ENCODE peak calls at places on chromosomes 3 and 15, in ten cellular contexts. One of them, this sample, is unnamed.

GRCh38 chr3:78139166-78139565 is 1099.3 kb downstream of the ROBO2 start:
- DNase-seq in activated gamma-delta T cell treated with anti-CD3 and anti-CD28 coated beads, Interleukin-2, amount 50 U/mL, for 16 hours: no peak
- DNase-seq in NCI-H2081 treated with DMSO at 0.1 percent for 48 hours: no peak
- DNase-seq in effector memory CD8-positive, alpha-beta T cell: no peak
- DNase-seq in bronchial epithelial cell: peak; percentile 86
- DNase-seq in activated T-cell treated with anti-CD3 and anti-CD28 coated beads for 4 hours: no peak
- DNase-seq in left lung: no peak
- DNase-seq in HTR-8/SVneo: peak; percentile 23
- DNase-seq in HEK293T: no peak
- DNase-seq in dermis blood vessel endothelial cell: peak; percentile 64
- DNase-seq in this sample: no peak

GRCh38 chr15:79474252-79474651 is 42.1 kb downstream of the MINAR1 start:
- DNase-seq in activated gamma-delta T cell treated with anti-CD3 and anti-CD28 coated beads, Interleukin-2, amount 50 U/mL, for 16 hours: no peak
- DNase-seq in NCI-H2081 treated with DMSO at 0.1 percent for 48 hours: no peak
- DNase-seq in effector memory CD8-positive, alpha-beta T cell: no peak
- DNase-seq in bronchial epithelial cell: peak; percentile 41
- DNase-seq in activated T-cell treated with anti-CD3 and anti-CD28 coated beads for 4 hours: no peak
- DNase-seq in left lung: no peak
- DNase-seq in HTR-8/SVneo: no peak
- DNase-seq in HEK293T: no peak
- DNase-seq in dermis blood vessel endothelial cell: no peak
- DNase-seq in this sample: no peak

GRCh38 chr3:46312996-46313395 is 40.9 kb upstream of the CCR2 start:
- DNase-seq in activated gamma-delta T cell treated with anti-CD3 and anti-CD28 coated beads, Interleukin-2, amount 50 U/mL, for 16 hours: no peak
- DNase-seq in NCI-H2081 treated with DMSO at 0.1 percent for 48 hours: no peak
- DNase-seq in effector memory CD8-positive, alpha-beta T cell: no peak
- DNase-seq in bronchial epithelial cell: peak; percentile 85
- DNase-seq in activated T-cell treated with anti-CD3 and anti-CD28 coated beads for 4 hours: no peak
- DNase-seq in left lung: peak; percentile 47
- DNase-seq in HTR-8/SVneo: no peak
- DNase-seq in HEK293T: no peak
- DNase-seq in dermis blood vessel endothelial cell: no peak
- DNase-seq in this sample: no peak

GRCh38 chr3:55624238-55624637 is 137.1 kb upstream of the WNT5A start:
- DNase-seq in activated gamma-delta T cell treated with anti-CD3 and anti-CD28 coated beads, Interleukin-2, amount 50 U/mL, for 16 hours: no peak
- DNase-seq in NCI-H2081 treated with DMSO at 0.1 percent for 48 hours: no peak
- DNase-seq in effector memory CD8-positive, alpha-beta T cell: no peak
- DNase-seq in bronchial epithelial cell: peak; percentile 90
- DNase-seq in activated T-cell treated with anti-CD3 and anti-CD28 coated beads for 4 hours: no peak
- DNase-seq in left lung: peak; percentile 35
- DNase-seq in HTR-8/SVneo: no peak
- DNase-seq in HEK293T: no peak
- DNase-seq in dermis blood vessel endothelial cell: no peak
- DNase-seq in this sample: no peak

GRCh38 chr15:79209116-79209515 is 73.4 kb upstream of the ANKRD34C start:
- DNase-seq in activated gamma-delta T cell treated with anti-CD3 and anti-CD28 coated beads, Interleukin-2, amount 50 U/mL, for 16 hours: no peak
- DNase-seq in NCI-H2081 treated with DMSO at 0.1 percent for 48 hours: no peak
- DNase-seq in effector memory CD8-positive, alpha-beta T cell: no peak
- DNase-seq in bronchial epithelial cell: no peak
- DNase-seq in activated T-cell treated with anti-CD3 and anti-CD28 coated beads for 4 hours: no peak
- DNase-seq in left lung: no peak
- DNase-seq in HTR-8/SVneo: no peak
- DNase-seq in HEK293T: no peak
- DNase-seq in dermis blood vessel endothelial cell: no peak
- DNase-seq in this sample: no peak

GRCh38 chr15:51155016-51155580 is 60.4 kb upstream of the TNFAIP8L3 start:
- DNase-seq in activated gamma-delta T cell treated with anti-CD3 and anti-CD28 coated beads, Interleukin-2, amount 50 U/mL, for 16 hours: no peak
- DNase-seq in NCI-H2081 treated with DMSO at 0.1 percent for 48 hours: no peak
- DNase-seq in effector memory CD8-positive, alpha-beta T cell: no peak
- DNase-seq in bronchial epithelial cell: no peak
- DNase-seq in activated T-cell treated with anti-CD3 and anti-CD28 coated beads for 4 hours: no peak
- DNase-seq in left lung: no peak
- DNase-seq in HTR-8/SVneo: no peak
- DNase-seq in HEK293T: no peak
- DNase-seq in dermis blood vessel endothelial cell: peak; percentile 23
- DNase-seq in this sample: no peak

GRCh38 chr15:48602358-48603122 is 43.0 kb downstream of the FBN1 start:
- DNase-seq in activated gamma-delta T cell treated with anti-CD3 and anti-CD28 coated beads, Interleukin-2, amount 50 U/mL, for 16 hours: no peak
- DNase-seq in NCI-H2081 treated with DMSO at 0.1 percent for 48 hours: no peak
- DNase-seq in effector memory CD8-positive, alpha-beta T cell: no peak
- DNase-seq in bronchial epithelial cell: peak; percentile 55
- DNase-seq in activated T-cell treated with anti-CD3 and anti-CD28 coated beads for 4 hours: no peak
- DNase-seq in left lung: no peak
- DNase-seq in HTR-8/SVneo: peak; percentile 23
- DNase-seq in HEK293T: no peak
- DNase-seq in dermis blood vessel endothelial cell: peak; percentile 90
- DNase-seq in this sample: no peak

GRCh38 chr15:28003302-28004037 is 95.6 kb downstream of the OCA2 start:
- DNase-seq in activated gamma-delta T cell treated with anti-CD3 and anti-CD28 coated beads, Interleukin-2, amount 50 U/mL, for 16 hours: no peak
- DNase-seq in NCI-H2081 treated with DMSO at 0.1 percent for 48 hours: no peak
- DNase-seq in effector memory CD8-positive, alpha-beta T cell: no peak
- DNase-seq in bronchial epithelial cell: no peak
- DNase-seq in activated T-cell treated with anti-CD3 and anti-CD28 coated beads for 4 hours: no peak
- DNase-seq in left lung: no peak
- DNase-seq in HTR-8/SVneo: no peak
- DNase-seq in HEK293T: no peak
- DNase-seq in dermis blood vessel endothelial cell: no peak
- DNase-seq in this sample: no peak

GRCh38 chr3:143831208-143831607 is 17.1 kb downstream of the SLC9A9 start:
- DNase-seq in activated gamma-delta T cell treated with anti-CD3 and anti-CD28 coated beads, Interleukin-2, amount 50 U/mL, for 16 hours: no peak
- DNase-seq in NCI-H2081 treated with DMSO at 0.1 percent for 48 hours: no peak
- DNase-seq in effector memory CD8-positive, alpha-beta T cell: no peak
- DNase-seq in bronchial epithelial cell: peak; percentile 74
- DNase-seq in activated T-cell treated with anti-CD3 and anti-CD28 coated beads for 4 hours: no peak
- DNase-seq in left lung: no peak
- DNase-seq in HTR-8/SVneo: no peak
- DNase-seq in HEK293T: no peak
- DNase-seq in dermis blood vessel endothelial cell: peak; percentile 3
- DNase-seq in this sample: no peak

This sample was measured in NCI-H2227 treated with DMSO at 0.1 percent for 48 hours.